ENCODE peak calls at places on chromosomes 11 and 22, in eight cellular contexts. A, P, W, C, V, J, R and G are unnamed samples.

GRCh38 chr11:35945137-35945518 is 1.3 kb downstream of the LDLRAD3 start:
- DNase-seq in V (no peak), R (no peak), P (no peak), C (no peak), J (no peak), A (no peak), W (no peak), G (no peak)

GRCh38 chr11:113781682-113782081 is 2.1 kb downstream of the CLDN25 start:
- DNase-seq in C (no peak), A (no peak), W (no peak), P (no peak), R (no peak), J (no peak), V (no peak), G (peak)

GRCh38 chr22:36056980-36057379 is 28.4 kb upstream of the RBFOX2 start:
- DNase-seq in A (no peak), J (no peak), C (peak), V (peak), R (no peak), P (no peak), W (no peak), G (peak)

GRCh38 chr22:40462195-40462988 is 92.0 kb downstream of the SGSM3 start:
- DNase-seq in P (no peak), W (no peak), A (no peak), R (no peak), J (no peak), C (no peak), V (no peak), G (no peak)

GRCh38 chr11:18699848-18700261 is 1.3 kb downstream of the TMEM86A start:
- DNase-seq in C (no peak), V (no peak), P (no peak), A (no peak), W (peak), R (peak), J (no peak), G (no peak)

GRCh38 chr11:71447791-71448256 is 369 bp downstream of the DHCR7 start:
- DNase-seq in A (no peak), P (peak), C (no peak), J (no peak), V (no peak), R (peak), W (no peak), G (peak)

GRCh38 chr22:37455896-37456295 is 28.6 kb upstream of the ELFN2 start:
- DNase-seq in A (no peak), W (no peak), R (no peak), V (no peak), P (no peak), C (peak), J (no peak), G (peak)

GRCh38 chr11:36349345-36350136 is 53.5 kb downstream of the PRR5L start:
- DNase-seq in A (no peak), R (peak), V (no peak), P (no peak), J (no peak), W (no peak), C (no peak), G (no peak)

GRCh38 chr11:73792584-73792983 is 4.9 kb downstream of the MRPL48 start:
- DNase-seq in V (no peak), P (no peak), J (no peak), A (no peak), W (no peak), C (no peak), R (no peak), G (no peak)

GRCh38 chr22:37122598-37123180 is 13.2 kb upstream of the TMPRSS6 start:
- DNase-seq in P (no peak), R (no peak), A (no peak), W (no peak), J (no peak), C (no peak), V (no peak), G (no peak)

GRCh38 chr11:20962581-20962980 is 293.2 kb downstream of the NELL1 start:
- DNase-seq in P (no peak), R (no peak), J (no peak), C (no peak), V (no peak), W (no peak), A (no peak), G (no peak)

GRCh38 chr11:64924910-64925284 is 408 bp downstream of the PPP2R5B start:
- DNase-seq in V (no peak), J (no peak), C (no peak), W (no peak), P (no peak), R (peak), A (no peak), G (peak)

GRCh38 chr22:48979482-48979881 is 848.2 kb downstream of the BRD1 start:
- DNase-seq in R (no peak), V (peak), W (no peak), J (no peak), A (no peak), C (no peak), P (no peak), G (no peak)

GRCh38 chr22:38872172-38872830 is at the start of gene CBX6:
- DNase-seq in R (peak), V (peak), W (peak), P (peak), C (peak), J (peak), A (peak), G (peak)

GRCh38 chr11:7143908-7144307 is 55.1 kb downstream of the RBMXL2 start:
- DNase-seq in A (no peak), W (no peak), J (no peak), P (no peak), C (peak), V (peak), R (no peak), G (peak)

GRCh38 chr22:47918276-47918928 is 1156.0 kb downstream of the TBC1D22A start:
- DNase-seq in R (no peak), V (no peak), P (no peak), C (no peak), A (no peak), J (no peak), W (no peak), G (no peak)

GRCh38 chr11:65844231-65844872 is 10.6 kb downstream of the SNX32 start:
- DNase-seq in V (no peak), W (no peak), J (no peak), A (no peak), P (no peak), R (no peak), C (no peak), G (no peak)

GRCh38 chr11:25435197-25435596 is 896.7 kb upstream of the ANO3 start:
- DNase-seq in P (no peak), C (no peak), W (no peak), R (no peak), V (no peak), J (no peak), A (no peak), G (no peak)

GRCh38 chr22:37545703-37546435 is 14.4 kb upstream of the CDC42EP1 start:
- DNase-seq in V (peak), R (peak), J (peak), W (no peak), P (peak), A (peak), C (peak), G (peak)

GRCh38 chr11:33790088-33790487 is 15.8 kb upstream of the FBXO3 start:
- DNase-seq in A (no peak), C (no peak), R (no peak), V (no peak), P (no peak), J (no peak), W (no peak), G (no peak)

GRCh38 chr11:93903989-93904388 is 53.6 kb upstream of the VSTM5 start:
- DNase-seq in C (no peak), R (no peak), J (no peak), V (no peak), W (no peak), P (no peak), A (no peak), G (peak)
- TF ChIP-seq CTCF in C (no peak), R (no peak), J (no peak), V (no peak), W (no peak), P (no peak), A (no peak), G (peak)

GRCh38 chr11:69797156-69797555 is 22.0 kb upstream of the FGF4 start:
- DNase-seq in P (no peak), R (no peak), C (no peak), A (no peak), V (no peak), J (no peak), W (no peak), G (no peak)
- TF ChIP-seq CTCF in P (no peak), R (no peak), C (no peak), A (no peak), V (no peak), J (no peak), W (no peak), G (no peak)

GRCh38 chr22:46827072-46827780 is 64.8 kb downstream of the TBC1D22A start:
- DNase-seq in A (no peak), C (no peak), W (no peak), V (no peak), J (no peak), R (no peak), P (peak), G (no peak)
- TF ChIP-seq CTCF in A (no peak), C (peak), W (no peak), V (no peak), J (no peak), R (no peak), P (no peak), G (no peak)

GRCh38 chr11:63574856-63575602 is 11.8 kb upstream of the PLAAT2 start:
- DNase-seq in A (no peak), W (no peak), V (peak), P (no peak), J (no peak), R (no peak), C (no peak), G (peak)

GRCh38 chr11:63569570-63569969 is 6.4 kb upstream of the PLAAT2 start:
- DNase-seq in R (no peak), W (no peak), A (no peak), V (no peak), P (no peak), J (no peak), C (no peak), G (no peak)

GRCh38 chr11:63572026-63572688 is 9.0 kb upstream of the PLAAT2 start:
- DNase-seq in V (no peak), R (no peak), J (no peak), W (no peak), C (no peak), A (no peak), P (no peak), G (no peak)

DNA sequence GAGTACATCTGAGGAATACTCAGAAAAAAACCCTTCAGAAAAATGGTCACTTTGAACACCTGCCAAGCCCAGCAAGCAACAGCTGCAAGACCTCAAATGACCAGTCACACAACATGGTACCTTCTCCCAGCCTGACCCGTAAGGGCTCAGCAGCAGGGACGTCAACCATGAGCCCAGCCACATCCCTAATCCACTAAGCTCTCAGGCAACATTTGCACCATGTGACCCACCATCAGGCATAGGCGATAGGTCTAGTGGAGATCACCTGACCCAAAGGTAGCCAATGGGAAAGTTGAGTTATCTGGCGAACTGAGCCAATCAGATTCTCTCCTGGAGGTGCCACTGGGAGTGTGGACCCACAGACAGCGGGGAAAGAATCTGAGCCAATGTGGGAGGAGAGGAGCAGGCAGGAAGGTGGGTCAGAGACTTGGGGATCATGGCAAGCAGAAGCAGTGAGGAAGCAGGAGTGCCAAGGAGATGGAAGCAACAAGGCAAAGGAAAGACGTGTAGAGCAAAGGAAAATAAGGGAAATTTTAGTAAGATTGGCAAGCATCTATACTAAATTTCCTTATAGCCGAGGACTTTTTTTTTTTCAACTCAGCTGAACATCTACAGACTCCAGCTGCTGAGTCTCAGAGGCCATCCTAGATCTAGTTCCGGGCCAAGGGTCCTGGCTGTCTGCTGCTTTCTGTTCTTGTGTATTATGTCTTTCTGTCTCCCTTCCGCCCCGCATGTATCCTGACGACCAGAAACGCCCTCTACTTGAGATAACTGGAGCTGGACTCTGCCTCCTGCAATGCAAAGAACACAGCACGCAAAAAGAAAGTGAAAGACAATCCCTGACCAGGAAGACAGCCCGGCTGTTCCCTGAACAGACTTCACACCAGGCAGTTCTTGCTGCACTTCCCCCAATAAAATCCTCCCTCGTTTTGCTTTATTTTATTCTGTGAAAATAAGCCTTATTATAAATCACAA is 11.0 kb upstream of the PLAAT2 start:
- DNase-seq in P (no peak), R (peak), A (peak), J (no peak), V (peak), W (no peak), C (peak), G (no peak)
- TF ChIP-seq CTCF in P (no peak), R (no peak), A (peak), J (no peak), V (peak), W (no peak), C (peak), G (peak)

GRCh38 chr22:19085233-19086043 is 36.8 kb downstream of the DGCR2 start:
- DNase-seq in V (peak), R (no peak), W (peak), J (no peak), A (no peak), P (no peak), C (peak), G (peak)
- TF ChIP-seq CTCF in V (peak), R (no peak), W (peak), J (no peak), A (peak), P (no peak), C (peak), G (peak)

GRCh38 chr11:75430692-75431532 is 2.1 kb downstream of the KLHL35 start:
- DNase-seq in R (no peak), C (no peak), J (no peak), V (no peak), P (no peak), W (no peak), A (no peak), G (no peak)

GRCh38 chr11:75431533-75432525 is 1.2 kb downstream of the KLHL35 start:
- DNase-seq in C (no peak), V (no peak), J (no peak), R (no peak), A (no peak), P (no peak), W (no peak), G (peak)

GRCh38 chr11:75428989-75429640 is 3.9 kb downstream of the KLHL35 start:
- DNase-seq in R (no peak), P (no peak), J (no peak), A (no peak), V (no peak), W (no peak), C (no peak), G (no peak)

GRCh38 chr11:75429641-75429901 is 3.4 kb downstream of the KLHL35 start:
- DNase-seq in J (no peak), P (no peak), V (no peak), A (no peak), W (no peak), C (no peak), R (no peak), G (no peak)

DNA sequence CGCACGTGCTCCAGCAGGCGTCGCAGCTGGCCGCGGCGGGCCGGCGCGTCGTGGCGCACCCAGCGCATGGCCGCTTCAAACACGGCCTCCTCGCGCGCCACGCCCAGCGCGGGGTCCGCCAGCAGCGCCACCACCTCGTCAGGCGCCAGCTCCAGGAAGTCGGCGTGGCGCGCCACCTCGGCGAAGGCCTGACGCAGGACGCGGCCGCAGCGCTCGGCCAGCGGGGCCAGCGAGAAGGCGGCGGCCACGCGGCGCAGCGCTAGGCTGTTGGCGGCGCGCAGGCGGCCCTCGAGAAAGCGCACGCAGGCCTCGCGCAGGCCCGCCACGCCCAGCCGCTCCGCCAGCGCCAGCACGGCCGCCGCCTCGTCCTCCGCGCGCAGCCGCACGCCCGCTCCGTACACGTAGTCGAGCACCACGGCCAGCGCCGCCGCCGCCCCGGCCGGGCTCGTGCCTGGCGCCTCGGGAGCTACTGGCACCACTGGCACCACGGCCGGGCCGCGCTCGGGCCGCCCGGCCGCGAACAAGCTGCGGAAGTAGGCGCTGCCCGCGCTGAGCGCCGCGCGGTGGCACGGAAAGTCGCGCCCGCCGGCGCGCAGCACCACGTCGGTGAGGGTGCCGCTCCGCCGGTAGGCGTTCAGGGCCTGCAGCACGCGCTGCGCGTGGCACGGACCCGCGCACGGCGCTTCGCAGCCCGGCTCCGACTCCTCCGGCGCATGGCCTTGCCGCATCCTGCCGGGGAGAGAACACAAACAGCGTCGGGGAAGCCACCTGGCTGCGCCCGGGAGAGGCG is 2.9 kb downstream of the KLHL35 start:
- DNase-seq in V (peak), C (no peak), R (peak), A (no peak), J (peak), P (peak), W (peak), G (peak)
- TF ChIP-seq CTCF in V (no peak), C (no peak), R (no peak), A (no peak), J (no peak), P (no peak), W (no peak), G (no peak)